ENCODE peak calls at places on chromosomes 6 and 20, in five cellular contexts. One of them, this sample, is unnamed.

GRCh38 chr6:145261758-145262157 is 473.6 kb downstream of the EPM2A start:
- DNase-seq in T1000: no peak
- DNase-seq in NCI-H1105: no peak
- DNase-seq in RCC 7860: no peak
- DNase-seq in NCI-H1417: no peak
- DNase-seq in this sample: no peak

GRCh38 chr6:43992783-43993505 is 134.3 kb downstream of the MRPL14 start:
- DNase-seq in RCC 7860: peak; percentile 44
- DNase-seq in T1000: no peak
- DNase-seq in NCI-H1105: no peak
- DNase-seq in NCI-H1417: no peak
- DNase-seq in this sample: no peak

GRCh38 chr6:63509652-63510352 is 62.5 kb upstream of the LOC128125822 start:
- DNase-seq in NCI-H1417: no peak
- DNase-seq in NCI-H1105: no peak
- DNase-seq in RCC 7860: no peak
- DNase-seq in T1000: no peak
- DNase-seq in this sample: no peak

GRCh38 chr6:16766043-16766521 is 4.8 kb upstream of the ATXN1 start:
- DNase-seq in T1000: no peak
- DNase-seq in NCI-H1417: no peak
- DNase-seq in NCI-H1105: no peak
- DNase-seq in RCC 7860: peak; percentile 91
- DNase-seq in this sample: no peak

GRCh38 chr6:47134476-47135189 is 92.5 kb upstream of the ADGRF1 start:
- DNase-seq in T1000: no peak
- DNase-seq in NCI-H1417: peak; percentile 67
- DNase-seq in RCC 7860: peak; percentile 85
- DNase-seq in NCI-H1105: peak; percentile 24
- DNase-seq in this sample: no peak

GRCh38 chr6:161486326-161486725 is 212.5 kb upstream of the AGPAT4 start:
- DNase-seq in NCI-H1105: peak; percentile 18
- DNase-seq in RCC 7860: peak; percentile 75
- DNase-seq in NCI-H1417: no peak
- DNase-seq in T1000: peak; percentile 7
- DNase-seq in this sample: no peak

GRCh38 chr6:15578716-15579391 is 84.0 kb downstream of the DTNBP1 start:
- DNase-seq in NCI-H1105: no peak
- DNase-seq in RCC 7860: no peak
- DNase-seq in T1000: no peak
- DNase-seq in NCI-H1417: no peak
- DNase-seq in this sample: peak; percentile 12

GRCh38 chr6:167141667-167142432 is 15.9 kb downstream of the GPR31 start:
- DNase-seq in NCI-H1105: peak; percentile 64
- DNase-seq in T1000: no peak
- DNase-seq in NCI-H1417: peak; percentile 40
- DNase-seq in RCC 7860: no peak
- DNase-seq in this sample: no peak

GRCh38 chr20:57564180-57564802 is 3.4 kb downstream of the PCK1 start:
- DNase-seq in T1000: no peak
- DNase-seq in RCC 7860: no peak
- DNase-seq in NCI-H1105: no peak
- DNase-seq in NCI-H1417: no peak
- DNase-seq in this sample: no peak

GRCh38 chr6:7075341-7075740 is 32.4 kb upstream of the RREB1 start:
- DNase-seq in NCI-H1417: no peak
- DNase-seq in NCI-H1105: no peak
- DNase-seq in RCC 7860: no peak
- DNase-seq in T1000: no peak
- DNase-seq in this sample: no peak

GRCh38 chr6:53651764-53652401 is 13.7 kb downstream of the KLHL31 start:
- DNase-seq in T1000: peak; percentile 56
- DNase-seq in NCI-H1417: peak; percentile 96
- DNase-seq in NCI-H1105: peak; percentile 90
- DNase-seq in RCC 7860: peak; percentile 60
- DNase-seq in this sample: peak; percentile 97

GRCh38 chr20:47857994-47858557 is 72.8 kb upstream of the SULF2 start:
- DNase-seq in T1000: no peak
- DNase-seq in RCC 7860: no peak
- DNase-seq in NCI-H1105: peak; percentile 47
- DNase-seq in NCI-H1417: no peak
- DNase-seq in this sample: no peak

GRCh38 chr6:143962644-143962929 is 45.5 kb downstream of the PLAGL1 start:
- DNase-seq in NCI-H1105: no peak
- DNase-seq in RCC 7860: no peak
- DNase-seq in T1000: no peak
- DNase-seq in NCI-H1417: no peak
- DNase-seq in this sample: peak; percentile 55

GRCh38 chr6:169070506-169071176 is 183.0 kb downstream of the THBS2 start:
- DNase-seq in NCI-H1417: no peak
- DNase-seq in T1000: peak; percentile 91
- DNase-seq in NCI-H1105: no peak
- DNase-seq in RCC 7860: peak; percentile 92
- DNase-seq in this sample: no peak

GRCh38 chr6:127737768-127738167 is 160.8 kb downstream of the C6orf58 start:
- DNase-seq in T1000: no peak
- DNase-seq in RCC 7860: no peak
- DNase-seq in NCI-H1417: no peak
- DNase-seq in NCI-H1105: no peak
- DNase-seq in this sample: no peak

GRCh38 chr20:31937820-31938219 is 14.0 kb downstream of the PDRG1 start:
- DNase-seq in NCI-H1105: no peak
- DNase-seq in NCI-H1417: no peak
- DNase-seq in RCC 7860: no peak
- DNase-seq in T1000: no peak
- DNase-seq in this sample: no peak

GRCh38 chr6:43972915-43973304 is 154.3 kb downstream of the MRPL14 start:
- DNase-seq in T1000: peak; percentile 27
- DNase-seq in RCC 7860: no peak
- DNase-seq in NCI-H1105: no peak
- DNase-seq in NCI-H1417: no peak
- DNase-seq in this sample: no peak

GRCh38 chr6:30463651-30464618 is 25.4 kb upstream of the HLA-E start:
- DNase-seq in T1000: no peak
- DNase-seq in RCC 7860: no peak
- DNase-seq in NCI-H1105: no peak
- DNase-seq in NCI-H1417: no peak
- DNase-seq in this sample: no peak

GRCh38 chr6:1516742-1517520 is 92.8 kb upstream of the FOXC1 start:
- DNase-seq in RCC 7860: no peak
- DNase-seq in T1000: no peak
- DNase-seq in NCI-H1105: no peak
- DNase-seq in NCI-H1417: no peak
- DNase-seq in this sample: no peak

GRCh38 chr6:137025786-137026730 is 18.7 kb downstream of the IL20RA start:
- DNase-seq in NCI-H1105: no peak
- DNase-seq in RCC 7860: no peak
- DNase-seq in NCI-H1417: peak; percentile 41
- DNase-seq in T1000: no peak
- DNase-seq in this sample: no peak

GRCh38 chr20:40513010-40513409 is 176.0 kb downstream of the MAFB start:
- DNase-seq in NCI-H1417: no peak
- DNase-seq in NCI-H1105: no peak
- DNase-seq in T1000: no peak
- DNase-seq in RCC 7860: no peak
- DNase-seq in this sample: no peak

GRCh38 chr6:55528624-55529023 is 50.4 kb downstream of the HMGCLL1 start:
- DNase-seq in NCI-H1105: no peak
- DNase-seq in RCC 7860: peak; percentile 14
- DNase-seq in NCI-H1417: no peak
- DNase-seq in T1000: no peak
- DNase-seq in this sample: peak; percentile 17